ENCODE peak calls at places on chromosomes 3 and 15, in four cellular contexts. V is tibial nerve, M is PC-3, Z is thoracic aorta. C is an unnamed sample.

GRCh38 chr15:88465633-88466219 is 1.5 kb downstream of the MRPL46 start:
- DNase-seq in V (no peak), M (peak; percentile 73), Z (no peak), C (no peak)

GRCh38 chr3:14289590-14290453 is 111.2 kb downstream of the LSM3 start:
- DNase-seq in V (no peak), M (peak; percentile 62), Z (no peak), C (no peak)

GRCh38 chr15:82942691-82943090 is 9.8 kb downstream of the HOMER2 start:
- DNase-seq in V (no peak), M (peak; percentile 99), Z (no peak), C (no peak)

GRCh38 chr15:40936709-40937666 is 7.8 kb downstream of the DLL4 start:
- DNase-seq in V (no peak), M (no peak), Z (no peak), C (no peak)

GRCh38 chr15:35477853-35478252 is 68.1 kb downstream of the DPH6 start:
- DNase-seq in V (no peak), M (no peak), Z (no peak), C (no peak)

GRCh38 chr3:159185443-159186050 is 383.7 kb downstream of the MFSD1 start:
- DNase-seq in V (no peak), M (no peak), Z (no peak), C (no peak)

GRCh38 chr3:141477224-141477623 is 9.6 kb upstream of the RASA2 start:
- DNase-seq in V (no peak), M (peak; percentile 87), Z (no peak), C (no peak)

GRCh38 chr3:116444819-116445290 is 432 bp downstream of the LSAMP start:
- DNase-seq in V (no peak), M (no peak), Z (no peak), C (no peak)

GRCh38 chr3:42696356-42697301 is 6.0 kb downstream of the HHATL start:
- DNase-seq in V (no peak), M (no peak), Z (no peak), C (peak; percentile 62)

GRCh38 chr3:66153471-66153870 is 67.3 kb upstream of the SLC25A26 start:
- DNase-seq in V (no peak), M (no peak), Z (no peak), C (no peak)

GRCh38 chr15:58980351-58980939 is 7.0 kb upstream of the RNF111 start:
- DNase-seq in V (no peak), M (peak; percentile 51), Z (no peak), C (no peak)

GRCh38 chr3:106811376-106811775 is 565.9 kb upstream of the CCDC54 start:
- DNase-seq in V (no peak), M (peak; percentile 37), Z (no peak), C (no peak)

GRCh38 chr15:69393831-69394491 is 20.2 kb upstream of the KIF23 start:
- DNase-seq in V (no peak), M (peak; percentile 37), Z (no peak), C (no peak)

GRCh38 chr15:87735536-87735935 is 521.0 kb downstream of the NTRK3 start:
- DNase-seq in V (peak; percentile 25), M (no peak), Z (no peak), C (no peak)

GRCh38 chr3:8538904-8539303 is 37.3 kb downstream of the LMCD1 start:
- DNase-seq in V (no peak), M (peak; percentile 11), Z (no peak), C (no peak)

GRCh38 chr3:12541625-12542024 is 3.7 kb downstream of the MKRN2OS start:
- DNase-seq in V (no peak), M (no peak), Z (no peak), C (no peak)

GRCh38 chr3:12532182-12532581 is 13.1 kb downstream of the MKRN2OS start:
- DNase-seq in V (no peak), M (no peak), Z (no peak), C (no peak)

DNA sequence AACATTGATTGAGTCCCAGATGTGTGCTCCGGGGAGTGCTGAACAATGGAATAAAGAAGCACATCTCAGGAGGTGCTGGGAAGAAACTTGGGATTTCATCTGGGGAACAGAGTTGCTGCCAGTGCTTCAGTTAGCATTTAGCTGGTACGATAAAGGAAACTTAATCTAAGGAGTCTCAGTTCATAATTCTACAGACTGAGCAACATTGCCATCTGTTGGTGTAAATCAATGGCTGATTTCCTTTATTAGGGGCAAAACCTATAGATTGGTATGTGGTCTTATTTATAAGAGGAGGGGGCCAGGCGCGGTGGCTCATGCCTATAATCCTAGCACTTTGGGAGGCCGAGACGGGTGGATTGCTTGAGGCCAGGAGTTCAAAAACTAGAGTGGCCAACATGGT is 8.9 kb downstream of the MKRN2OS start:
- DNase-seq in V (no peak), M (no peak), Z (no peak), C (no peak)
- TF ChIP-seq CTCF in V (peak; percentile 21), M (peak; percentile 38), Z (no peak), C (no peak)

GRCh38 chr15:92650256-92650655 is 5.3 kb downstream of the FAM174B start:
- DNase-seq in V (no peak), M (no peak), Z (no peak), C (no peak)
- H3K27ac ChIP-seq in V (no peak overlapping the region), M (no peak overlapping the region), Z (no peak overlapping the region), C (no peak overlapping the region)

GRCh38 chr15:101210466-101210865 is 41.4 kb downstream of the CHSY1 start:
- DNase-seq in V (no peak), M (no peak), Z (no peak), C (no peak)

GRCh38 chr15:101210058-101210457 is 41.8 kb downstream of the CHSY1 start:
- DNase-seq in V (no peak), M (no peak), Z (no peak), C (no peak)

GRCh38 chr15:101206173-101206572 is 45.7 kb downstream of the CHSY1 start:
- DNase-seq in V (no peak), M (no peak), Z (no peak), C (no peak)

GRCh38 chr15:101209285-101209821 is 42.5 kb downstream of the CHSY1 start:
- DNase-seq in V (no peak), M (no peak), Z (no peak), C (no peak)

GRCh38 chr15:101207867-101208288 is 44.0 kb downstream of the CHSY1 start:
- DNase-seq in V (no peak), M (peak; percentile 13), Z (no peak), C (no peak)
- H3K4me3 ChIP-seq in V (no peak overlapping the region), M (no peak overlapping the region), Z (no peak overlapping the region), C (no peak overlapping the region)

DNA sequence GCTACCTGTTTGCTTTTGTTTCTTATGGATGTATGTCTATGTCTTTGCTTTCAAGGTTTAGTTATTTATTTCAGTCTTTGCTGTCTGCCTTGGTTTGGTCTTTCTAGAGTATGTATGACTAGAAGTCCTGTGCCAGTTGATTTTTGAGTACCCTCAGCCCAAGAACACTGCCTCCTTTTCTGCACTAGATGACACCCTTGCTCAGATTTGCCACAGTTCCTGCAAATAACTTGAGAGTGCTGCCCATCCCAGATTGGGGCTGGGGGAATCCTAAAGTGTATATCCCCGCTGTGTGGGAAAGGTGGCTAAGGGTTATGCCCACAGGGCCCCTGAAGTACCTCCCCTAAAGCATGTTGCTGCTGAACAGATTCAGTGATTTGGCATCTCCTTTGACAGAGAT is 32.0 kb downstream of the NLGN1 start:
- DNase-seq in V (no peak), M (no peak), Z (no peak), C (no peak)
- TF ChIP-seq CTCF in V (no peak), M (no peak), Z (no peak), C (no peak)

DNA sequence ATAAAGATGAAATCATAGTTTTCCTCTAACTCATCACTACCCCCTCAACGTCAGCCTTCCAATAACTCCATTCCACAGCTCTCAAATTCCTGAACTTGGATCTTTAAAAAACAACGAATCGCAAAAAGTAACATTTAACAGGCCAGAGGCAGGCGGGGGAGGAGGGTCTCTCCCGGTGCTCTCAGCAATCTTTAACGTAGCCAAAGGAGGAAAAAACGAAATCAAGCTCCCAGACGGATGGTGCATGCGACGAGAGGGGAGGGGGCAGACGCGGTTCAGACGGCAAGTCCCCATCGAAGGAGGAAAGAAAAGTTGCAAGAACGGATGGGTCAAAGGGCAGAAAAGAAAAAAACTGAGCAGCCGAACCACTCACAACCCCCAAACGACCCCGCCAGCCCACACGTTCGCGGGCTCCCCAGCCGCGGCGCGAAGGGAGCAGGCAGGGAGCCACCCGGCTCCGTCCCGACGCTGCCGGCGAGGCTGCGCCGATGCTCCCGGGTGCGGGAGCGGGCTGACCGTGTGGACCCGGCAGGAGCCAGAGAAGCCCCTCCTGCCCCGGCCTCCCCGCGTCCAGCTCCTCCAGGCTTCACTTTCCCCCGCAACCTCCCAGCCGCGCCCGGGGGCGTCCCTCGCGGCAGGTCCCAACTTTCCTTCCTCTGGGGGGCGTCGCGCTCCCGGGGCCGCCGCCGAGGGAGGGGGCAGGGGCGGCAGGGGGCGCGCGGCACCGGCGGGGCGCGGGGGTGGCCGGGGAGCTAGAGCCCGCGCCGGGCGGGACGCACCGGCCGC is 661 bp downstream of the PEAK1 start:
- DNase-seq in V (no peak), M (peak; percentile 19), Z (no peak), C (peak; percentile 74)
- H3K27ac ChIP-seq in V (peak overlapping the region; percentile 99), M (peak overlapping the region; percentile 3), Z (peak overlapping the region; percentile 96), C (peak overlapping the region; percentile 98)

C was measured in coronary artery.